ENCODE peak calls at places on chromosome 1, in five cellular contexts. One of them, this sample, is unnamed.

GRCh38 chr1:54069792-54070548 is 16.6 kb downstream of the TCEANC2 start:
- DNase-seq in kidney glomerular epithelial cell: peak; percentile 52
- DNase-seq in caudate nucleus: no peak
- DNase-seq in non-pigmented ciliary epithelial cell: no peak
- DNase-seq in transverse colon: no peak
- DNase-seq in this sample: no peak

GRCh38 chr1:103156966-103157365 is 48.6 kb upstream of the COL11A1 start:
- DNase-seq in caudate nucleus: no peak
- DNase-seq in transverse colon: no peak
- DNase-seq in kidney glomerular epithelial cell: no peak
- DNase-seq in non-pigmented ciliary epithelial cell: no peak
- DNase-seq in this sample: no peak

GRCh38 chr1:23913212-23913880 is at the start of gene CNR2:
- DNase-seq in non-pigmented ciliary epithelial cell: no peak
- DNase-seq in kidney glomerular epithelial cell: no peak
- DNase-seq in caudate nucleus: no peak
- DNase-seq in transverse colon: peak; percentile 26
- DNase-seq in this sample: no peak

GRCh38 chr1:178702141-178702540 is 22.9 kb upstream of the RALGPS2 start:
- DNase-seq in transverse colon: no peak
- DNase-seq in caudate nucleus: no peak
- DNase-seq in kidney glomerular epithelial cell: no peak
- DNase-seq in non-pigmented ciliary epithelial cell: no peak
- DNase-seq in this sample: no peak

GRCh38 chr1:55146781-55147180 is 68.4 kb downstream of the USP24 start:
- DNase-seq in caudate nucleus: no peak
- DNase-seq in non-pigmented ciliary epithelial cell: no peak
- DNase-seq in kidney glomerular epithelial cell: no peak
- DNase-seq in transverse colon: peak; percentile 17
- DNase-seq in this sample: peak; percentile 33

GRCh38 chr1:192974701-192975100 is 84.5 kb downstream of the UCHL5 start:
- DNase-seq in kidney glomerular epithelial cell: peak; percentile 49
- DNase-seq in non-pigmented ciliary epithelial cell: no peak
- DNase-seq in transverse colon: no peak
- DNase-seq in caudate nucleus: no peak
- DNase-seq in this sample: no peak

GRCh38 chr1:34013958-34014737 is 150.3 kb downstream of the HMGB4 start:
- DNase-seq in kidney glomerular epithelial cell: no peak
- DNase-seq in transverse colon: no peak
- DNase-seq in non-pigmented ciliary epithelial cell: no peak
- DNase-seq in caudate nucleus: no peak
- DNase-seq in this sample: no peak

GRCh38 chr1:226627924-226628623 is 79.5 kb downstream of the STUM start:
- DNase-seq in kidney glomerular epithelial cell: no peak
- DNase-seq in caudate nucleus: no peak
- DNase-seq in non-pigmented ciliary epithelial cell: no peak
- DNase-seq in transverse colon: no peak
- DNase-seq in this sample: no peak

GRCh38 chr1:209536843-209537242 is 46.7 kb upstream of the CAMK1G start:
- DNase-seq in non-pigmented ciliary epithelial cell: no peak
- DNase-seq in transverse colon: no peak
- DNase-seq in kidney glomerular epithelial cell: no peak
- DNase-seq in caudate nucleus: no peak
- DNase-seq in this sample: no peak

GRCh38 chr1:116345830-116346229 is 27.2 kb upstream of the ATP1A1 start:
- DNase-seq in non-pigmented ciliary epithelial cell: no peak
- DNase-seq in kidney glomerular epithelial cell: no peak
- DNase-seq in caudate nucleus: no peak
- DNase-seq in transverse colon: no peak
- DNase-seq in this sample: no peak

GRCh38 chr1:32889731-32890278 is 3.5 kb downstream of the HPCA start:
- DNase-seq in non-pigmented ciliary epithelial cell: no peak
- DNase-seq in caudate nucleus: no peak
- DNase-seq in transverse colon: no peak
- DNase-seq in kidney glomerular epithelial cell: no peak
- DNase-seq in this sample: no peak

GRCh38 chr1:244012232-244012631 is 38.9 kb upstream of the ZBTB18 start:
- DNase-seq in non-pigmented ciliary epithelial cell: peak; percentile 34
- DNase-seq in caudate nucleus: no peak
- DNase-seq in kidney glomerular epithelial cell: peak; percentile 8
- DNase-seq in transverse colon: no peak
- DNase-seq in this sample: peak; percentile 8

GRCh38 chr1:234709473-234710279 is 99.7 kb upstream of the IRF2BP2 start:
- DNase-seq in kidney glomerular epithelial cell: no peak
- DNase-seq in transverse colon: peak; percentile 51
- DNase-seq in caudate nucleus: no peak
- DNase-seq in non-pigmented ciliary epithelial cell: no peak
- DNase-seq in this sample: no peak

GRCh38 chr1:109094377-109094803 is 3.8 kb downstream of the TMEM167B start:
- DNase-seq in caudate nucleus: no peak
- DNase-seq in transverse colon: no peak
- DNase-seq in non-pigmented ciliary epithelial cell: no peak
- DNase-seq in kidney glomerular epithelial cell: no peak
- DNase-seq in this sample: no peak

GRCh38 chr1:109269981-109270622 is 12.8 kb downstream of the PSRC1 start:
- DNase-seq in non-pigmented ciliary epithelial cell: no peak
- DNase-seq in caudate nucleus: no peak
- DNase-seq in kidney glomerular epithelial cell: no peak
- DNase-seq in transverse colon: no peak
- DNase-seq in this sample: no peak

GRCh38 chr1:94772230-94772641 is 47.9 kb upstream of the SLC44A3 start:
- DNase-seq in kidney glomerular epithelial cell: no peak
- DNase-seq in non-pigmented ciliary epithelial cell: no peak
- DNase-seq in caudate nucleus: no peak
- DNase-seq in transverse colon: no peak
- DNase-seq in this sample: no peak

GRCh38 chr1:225928186-225929175 is 4.4 kb upstream of the PYCR2 start:
- DNase-seq in caudate nucleus: no peak
- DNase-seq in non-pigmented ciliary epithelial cell: no peak
- DNase-seq in transverse colon: no peak
- DNase-seq in kidney glomerular epithelial cell: no peak
- DNase-seq in this sample: no peak

GRCh38 chr1:119012383-119012782 is 24.2 kb upstream of the TBX15 start:
- DNase-seq in transverse colon: no peak
- DNase-seq in kidney glomerular epithelial cell: no peak
- DNase-seq in non-pigmented ciliary epithelial cell: no peak
- DNase-seq in caudate nucleus: no peak
- DNase-seq in this sample: no peak

GRCh38 chr1:170707116-170707515 is 43.2 kb downstream of the PRRX1 start:
- DNase-seq in transverse colon: no peak
- DNase-seq in caudate nucleus: no peak
- DNase-seq in kidney glomerular epithelial cell: no peak
- DNase-seq in non-pigmented ciliary epithelial cell: no peak
- DNase-seq in this sample: no peak

GRCh38 chr1:63920154-63921117 is 146.6 kb downstream of the ROR1 start:
- DNase-seq in non-pigmented ciliary epithelial cell: peak; percentile 97
- DNase-seq in caudate nucleus: no peak
- DNase-seq in kidney glomerular epithelial cell: peak; percentile 100
- DNase-seq in transverse colon: no peak
- DNase-seq in this sample: no peak

GRCh38 chr1:100005424-100005823 is 35.6 kb downstream of the SLC35A3 start:
- DNase-seq in kidney glomerular epithelial cell: no peak
- DNase-seq in transverse colon: no peak
- DNase-seq in caudate nucleus: no peak
- DNase-seq in non-pigmented ciliary epithelial cell: no peak
- DNase-seq in this sample: no peak

GRCh38 chr1:228006034-228006792 is 585 bp upstream of the WNT3A start:
- DNase-seq in kidney glomerular epithelial cell: no peak
- DNase-seq in transverse colon: no peak
- DNase-seq in caudate nucleus: no peak
- DNase-seq in non-pigmented ciliary epithelial cell: no peak
- DNase-seq in this sample: no peak

GRCh38 chr1:12583484-12583883 is 34.5 kb downstream of the DHRS3 start:
- DNase-seq in non-pigmented ciliary epithelial cell: no peak
- DNase-seq in caudate nucleus: no peak
- DNase-seq in transverse colon: no peak
- DNase-seq in kidney glomerular epithelial cell: no peak
- DNase-seq in this sample: no peak

GRCh38 chr1:2248127-2248826 is 20.2 kb downstream of the SKI start:
- DNase-seq in kidney glomerular epithelial cell: no peak
- DNase-seq in caudate nucleus: no peak
- DNase-seq in transverse colon: peak; percentile 78
- DNase-seq in non-pigmented ciliary epithelial cell: no peak
- DNase-seq in this sample: peak; percentile 81

GRCh38 chr1:231828182-231828920 is 201.8 kb downstream of the DISC1 start:
- DNase-seq in kidney glomerular epithelial cell: peak; percentile 81
- DNase-seq in transverse colon: no peak
- DNase-seq in non-pigmented ciliary epithelial cell: peak; percentile 88
- DNase-seq in caudate nucleus: no peak
- DNase-seq in this sample: no peak

GRCh38 chr1:3518256-3518655 is 63.8 kb downstream of the ARHGEF16 start:
- DNase-seq in caudate nucleus: no peak
- DNase-seq in transverse colon: no peak
- DNase-seq in kidney glomerular epithelial cell: no peak
- DNase-seq in non-pigmented ciliary epithelial cell: no peak
- DNase-seq in this sample: no peak

GRCh38 chr1:55040083-55040952 is 970 bp downstream of the PCSK9 start:
- DNase-seq in kidney glomerular epithelial cell: no peak
- DNase-seq in non-pigmented ciliary epithelial cell: no peak
- DNase-seq in transverse colon: no peak
- DNase-seq in caudate nucleus: no peak
- DNase-seq in this sample: no peak

GRCh38 chr1:241310451-241310850 is 46.6 kb downstream of the RGS7 start:
- DNase-seq in kidney glomerular epithelial cell: no peak
- DNase-seq in non-pigmented ciliary epithelial cell: no peak
- DNase-seq in caudate nucleus: no peak
- DNase-seq in transverse colon: no peak
- DNase-seq in this sample: no peak

GRCh38 chr1:227343727-227344551 is 25.6 kb upstream of the CDC42BPA start:
- DNase-seq in transverse colon: no peak
- DNase-seq in non-pigmented ciliary epithelial cell: peak; percentile 77
- DNase-seq in kidney glomerular epithelial cell: peak; percentile 80
- DNase-seq in caudate nucleus: no peak
- DNase-seq in this sample: no peak

GRCh38 chr1:41021526-41022308 is at the start of gene SLFNL1:
- DNase-seq in non-pigmented ciliary epithelial cell: no peak
- DNase-seq in transverse colon: no peak
- DNase-seq in caudate nucleus: no peak
- DNase-seq in kidney glomerular epithelial cell: no peak
- DNase-seq in this sample: no peak

GRCh38 chr1:149887456-149888159 is 11.8 kb upstream of the BOLA1 start:
- DNase-seq in transverse colon: peak; percentile 81
- DNase-seq in kidney glomerular epithelial cell: peak; percentile 96
- DNase-seq in non-pigmented ciliary epithelial cell: peak; percentile 97
- DNase-seq in caudate nucleus: peak; percentile 84
- DNase-seq in this sample: peak; percentile 96

GRCh38 chr1:155220566-155220965 is 12.1 kb downstream of the MTX1 start:
- DNase-seq in non-pigmented ciliary epithelial cell: no peak
- DNase-seq in kidney glomerular epithelial cell: no peak
- DNase-seq in transverse colon: peak; percentile 62
- DNase-seq in caudate nucleus: no peak
- DNase-seq in this sample: no peak

GRCh38 chr1:45297604-45298356 is 28.9 kb upstream of the HPDL start:
- DNase-seq in kidney glomerular epithelial cell: no peak
- DNase-seq in non-pigmented ciliary epithelial cell: no peak
- DNase-seq in caudate nucleus: no peak
- DNase-seq in transverse colon: no peak
- DNase-seq in this sample: no peak

GRCh38 chr1:184023133-184023532 is 14.4 kb downstream of the COLGALT2 start:
- DNase-seq in kidney glomerular epithelial cell: no peak
- DNase-seq in transverse colon: no peak
- DNase-seq in caudate nucleus: no peak
- DNase-seq in non-pigmented ciliary epithelial cell: no peak
- DNase-seq in this sample: no peak

GRCh38 chr1:237834048-237834447 is 56.7 kb downstream of the ZP4 start:
- DNase-seq in transverse colon: no peak
- DNase-seq in caudate nucleus: no peak
- DNase-seq in non-pigmented ciliary epithelial cell: no peak
- DNase-seq in kidney glomerular epithelial cell: no peak
- DNase-seq in this sample: no peak

GRCh38 chr1:198519639-198520501 is 20.6 kb downstream of the ATP6V1G3 start:
- DNase-seq in non-pigmented ciliary epithelial cell: no peak
- DNase-seq in transverse colon: no peak
- DNase-seq in caudate nucleus: no peak
- DNase-seq in kidney glomerular epithelial cell: no peak
- DNase-seq in this sample: no peak

GRCh38 chr1:184507604-184508289 is 120.9 kb downstream of the C1orf21 start:
- DNase-seq in non-pigmented ciliary epithelial cell: no peak
- DNase-seq in caudate nucleus: no peak
- DNase-seq in transverse colon: no peak
- DNase-seq in kidney glomerular epithelial cell: no peak
- DNase-seq in this sample: no peak

GRCh38 chr1:11806307-11806936 is 431 bp downstream of the CLCN6 start:
- DNase-seq in transverse colon: no peak
- DNase-seq in caudate nucleus: no peak
- DNase-seq in kidney glomerular epithelial cell: no peak
- DNase-seq in non-pigmented ciliary epithelial cell: no peak
- DNase-seq in this sample: no peak

GRCh38 chr1:118340928-118341905 is 156.2 kb upstream of the SPAG17 start:
- DNase-seq in transverse colon: no peak
- DNase-seq in kidney glomerular epithelial cell: no peak
- DNase-seq in caudate nucleus: no peak
- DNase-seq in non-pigmented ciliary epithelial cell: no peak
- DNase-seq in this sample: no peak